ENCODE peak calls at places on chromosomes 2 and 18, in four cellular contexts. T, M, L and S are unnamed samples.

GRCh38 chr2:173654146-173654895 is 299.6 kb downstream of the CDCA7 start:
- DNase-seq in T (no peak), L (no peak), M (no peak), S (no peak)

GRCh38 chr2:12325806-12326205 is 390.9 kb upstream of the TRIB2 start:
- DNase-seq in M (no peak), L (peak), T (no peak), S (no peak)

GRCh38 chr18:10851824-10852225 is 297.5 kb downstream of the PIEZO2 start:
- DNase-seq in M (peak), T (no peak), L (peak), S (peak)

GRCh38 chr2:144583741-144584453 is 64.0 kb upstream of the ZEB2 start:
- DNase-seq in M (no peak), T (no peak), L (peak), S (no peak)

GRCh38 chr2:109663721-109664120 is 49.6 kb downstream of the SOWAHC start:
- DNase-seq in M (peak), T (peak), L (peak), S (no peak)

GRCh38 chr2:241114836-241115235 is 12.7 kb upstream of the MTERF4 start:
- DNase-seq in L (no peak), T (no peak), M (no peak), S (no peak)

GRCh38 chr2:9210030-9210429 is 3.4 kb downstream of the ASAP2 start:
- DNase-seq in M (no peak), L (no peak), T (no peak), S (no peak)

GRCh38 chr2:3461781-3462492 is 57.4 kb downstream of the ADI1 start:
- DNase-seq in T (no peak), L (peak), M (no peak), S (peak)

GRCh38 chr18:80143876-80144275 is 34.8 kb downstream of the ADNP2 start:
- DNase-seq in L (peak), T (no peak), M (no peak), S (no peak)

GRCh38 chr2:50872543-50872942 is 159.4 kb downstream of the NRXN1 start:
- DNase-seq in T (no peak), L (no peak), M (no peak), S (no peak)

GRCh38 chr18:34809697-34810096 is 99.6 kb downstream of the DTNA start:
- DNase-seq in T (peak), L (peak), M (peak), S (peak)

GRCh38 chr2:237262838-237263771 is 150.9 kb downstream of the COL6A3 start:
- DNase-seq in L (peak), M (no peak), T (no peak), S (no peak)

GRCh38 chr2:61426267-61426897 is 44.5 kb downstream of the USP34 start:
- DNase-seq in L (no peak), T (no peak), M (no peak), S (peak)

GRCh38 chr2:88807237-88807962 is 115.9 kb downstream of the RPIA start:
- DNase-seq in T (no peak), L (no peak), M (no peak), S (no peak)

GRCh38 chr2:146944601-146945000 is 900.2 kb upstream of the ACVR2A start:
- DNase-seq in M (no peak), T (no peak), L (no peak), S (no peak)

GRCh38 chr2:146934921-146935320 is 909.9 kb upstream of the ACVR2A start:
- DNase-seq in L (no peak), T (no peak), M (no peak), S (no peak)

GRCh38 chr2:146940016-146940685 is 904.7 kb upstream of the ACVR2A start:
- DNase-seq in T (no peak), L (no peak), M (peak), S (no peak)
- TF ChIP-seq CTCF in T (no peak), L (no peak), M (no peak), S (no peak)

DNA sequence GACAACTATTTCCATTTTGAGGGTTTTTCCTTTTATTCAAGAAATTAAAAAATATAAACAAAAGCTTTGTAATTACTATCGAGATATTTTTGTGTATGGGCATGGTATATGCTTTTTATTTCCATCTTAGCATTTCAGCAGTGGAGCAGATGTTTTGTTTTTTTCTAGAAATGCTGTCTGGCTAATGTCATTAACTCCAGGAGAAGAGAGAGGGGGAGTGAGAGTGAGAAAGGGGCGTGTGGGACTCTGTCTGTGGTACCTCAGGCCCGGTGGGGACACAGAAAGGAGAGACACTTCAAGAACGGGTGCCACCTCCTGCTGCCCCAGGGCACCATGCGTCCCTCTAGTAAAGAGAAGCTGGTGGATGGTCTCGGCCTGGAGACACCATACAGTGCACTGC is 34.7 kb downstream of the MYT1L start:
- DNase-seq in L (no peak), M (no peak), T (no peak), S (no peak)
- H3K4me3 ChIP-seq in L (no peak), M (no peak), T (no peak), S (no peak)

DNA sequence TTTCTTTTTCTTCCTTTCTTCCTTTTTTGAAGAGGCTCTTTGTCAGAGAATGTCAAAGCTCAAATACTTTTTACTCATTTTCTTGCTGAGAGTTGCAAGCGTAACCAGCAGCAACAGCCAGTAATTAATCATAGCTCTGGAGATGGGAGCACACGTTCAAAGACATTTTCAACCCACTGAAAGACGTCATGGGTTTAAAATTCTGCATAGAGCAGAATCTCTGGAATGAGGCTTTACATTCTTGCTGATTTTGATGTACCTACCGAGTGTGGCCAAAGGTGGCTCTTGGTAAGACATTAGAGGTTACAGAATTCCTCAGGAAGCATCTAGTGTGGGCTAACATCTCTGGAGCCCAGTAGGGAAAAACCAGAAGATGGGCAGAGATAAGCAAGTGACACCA is 292.5 kb downstream of the MTX2 start:
- DNase-seq in L (peak), M (no peak), T (no peak), S (no peak)
- TF ChIP-seq CTCF in L (no peak), M (no peak), T (no peak), S (no peak)

DNA sequence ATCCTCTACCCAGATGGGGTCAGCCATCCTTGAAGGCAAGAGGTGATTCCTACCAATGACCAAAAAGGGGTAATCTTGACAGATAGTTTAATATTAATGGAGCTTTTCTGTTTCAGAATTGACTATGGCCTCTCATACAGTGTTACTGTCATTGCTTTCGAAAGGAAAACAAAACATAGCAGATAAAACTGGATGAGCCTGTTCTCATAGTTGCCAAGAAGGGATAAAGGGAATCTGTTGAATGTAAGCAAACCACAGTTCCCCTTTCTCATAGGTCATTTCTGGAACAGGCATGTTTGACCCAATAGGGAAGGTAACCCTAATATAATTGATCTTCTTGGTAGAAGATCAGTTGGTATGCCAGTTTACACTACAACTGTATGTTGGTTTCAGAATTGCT is 1.6 kb downstream of the RAB27B start:
- DNase-seq in M (no peak), L (no peak), T (no peak), S (no peak)
- H3K4me3 ChIP-seq in M (no peak), L (no peak), T (no peak), S (no peak)

GRCh38 chr2:153163055-153163454 is 315.5 kb downstream of the RPRM start:
- DNase-seq in L (no peak), M (no peak), T (no peak), S (peak)
- TF ChIP-seq CTCF in L (peak), M (no peak), T (no peak), S (peak)

DNA sequence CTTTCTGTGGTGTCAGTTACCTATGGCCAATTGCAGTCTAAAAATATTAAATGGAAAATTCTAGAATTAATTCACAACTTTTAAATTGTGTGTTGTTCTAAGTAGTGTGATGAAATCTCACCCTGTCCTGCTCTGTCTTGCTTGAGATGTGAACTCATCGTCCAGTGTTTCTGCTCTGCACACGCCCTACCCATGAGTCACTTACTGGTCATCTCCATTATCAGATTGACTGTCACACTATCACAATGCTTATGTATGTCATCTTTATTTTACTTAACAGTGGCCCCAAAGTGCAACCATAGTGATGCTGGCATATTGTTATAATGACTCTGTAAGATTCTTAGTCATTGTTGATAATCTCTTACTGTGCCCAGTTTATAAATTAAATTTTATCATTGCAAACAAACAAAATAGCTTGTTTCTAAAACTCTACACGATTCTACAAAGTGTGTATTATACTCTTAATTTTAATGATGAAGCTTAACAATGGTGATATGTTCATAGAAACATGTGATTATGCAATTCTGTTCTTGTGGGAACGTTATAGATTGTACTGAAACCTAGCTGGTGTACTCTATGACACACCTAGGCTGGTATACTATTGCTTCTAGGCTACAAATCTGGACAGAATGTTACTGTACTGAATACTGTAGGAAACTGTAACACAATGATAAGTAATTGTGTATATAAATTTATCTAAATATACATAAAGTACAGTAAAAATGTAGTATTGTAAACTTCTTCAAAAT is 1086.8 kb upstream of the PIK3C3 start:
- DNase-seq in L (peak), M (peak), T (no peak), S (no peak)
- H3K4me3 ChIP-seq in L (no peak), M (no peak), T (no peak), S (no peak)

GRCh38 chr2:166181813-166182154 is 54.0 kb upstream of the SCN1A start:
- DNase-seq in T (no peak), M (no peak), L (no peak), S (no peak)
- TF ChIP-seq CTCF in T (no peak), M (no peak), L (no peak), S (no peak)

GRCh38 chr18:61825386-61825785 is 67.4 kb downstream of the RNF152 start:
- DNase-seq in M (no peak), T (no peak), L (peak), S (no peak)
- H3K4me3 ChIP-seq in M (no peak), T (no peak), L (no peak), S (no peak)

GRCh38 chr18:9055185-9055584 is 47.3 kb upstream of the NDUFV2 start:
- DNase-seq in T (no peak), L (peak), M (peak), S (peak)
- TF ChIP-seq CTCF in T (peak), L (peak), M (no peak), S (no peak)